ENCODE peak calls at places on chromosomes 7 and 10, in six cellular contexts. R is RWPE1; I is activated CD4-positive, alpha-beta T cell treated with anti-CD3 and anti-CD28 coated beads for 1 hour; Q is NCI-H1694 treated with DMSO at 0.1 percent for 48 hours; D is NCI-H2081; T is neural crest cell. Z is an unnamed sample.
A peak's percentile ranks its signal among the peaks of the same experiment; 100 is the strongest.

GRCh38 chr10:98349508-98349922 is 65.5 kb downstream of the PYROXD2 start:
- DNase-seq in T (no peak), R (no peak), Q (no peak), D (no peak), I (no peak), Z (no peak)

GRCh38 chr7:3321206-3321605 is 20.2 kb downstream of the SDK1 start:
- DNase-seq in I (no peak), Q (no peak), D (no peak), T (no peak), R (no peak), Z (no peak)

GRCh38 chr7:23277359-23277989 is 21.7 kb upstream of the MALSU1 start:
- DNase-seq in T (peak; percentile 38), Q (peak; percentile 73), R (peak; percentile 64), I (no peak), D (peak; percentile 78), Z (peak; percentile 61)

GRCh38 chr7:39202041-39202440 is 224.3 kb downstream of the POU6F2 start:
- DNase-seq in R (no peak), D (no peak), T (no peak), Q (no peak), I (no peak), Z (no peak)

GRCh38 chr10:109895095-109895818 is 28.1 kb downstream of the XPNPEP1 start:
- DNase-seq in Q (no peak), I (no peak), R (no peak), D (no peak), T (no peak), Z (no peak)

GRCh38 chr7:54796150-54796549 is 37.1 kb upstream of the SEC61G start:
- DNase-seq in I (no peak), D (no peak), Q (no peak), T (no peak), R (no peak), Z (no peak)

GRCh38 chr10:97796651-97797050 is 24.9 kb upstream of the SFRP5 start:
- DNase-seq in Q (no peak), T (no peak), I (no peak), R (no peak), D (no peak), Z (no peak)

GRCh38 chr7:18390523-18390907 is 105.0 kb upstream of the HDAC9 start:
- DNase-seq in I (no peak), T (no peak), D (no peak), R (no peak), Q (no peak), Z (no peak)

GRCh38 chr7:105665684-105666083 is 84.4 kb upstream of the EFCAB10 start:
- DNase-seq in T (no peak), Q (no peak), I (no peak), D (no peak), R (no peak), Z (no peak)

GRCh38 chr7:102101926-102102325 is 184.7 kb upstream of the SH2B2 start:
- DNase-seq in R (no peak), D (no peak), Q (no peak), T (no peak), I (no peak), Z (no peak)

GRCh38 chr7:151428393-151429231 is 11.3 kb downstream of the CRYGN start:
- DNase-seq in R (no peak), Q (no peak), D (no peak), T (no peak), I (no peak), Z (no peak)

GRCh38 chr7:87416682-87417587 is 58.5 kb downstream of the ABCB4 start:
- DNase-seq in R (peak; percentile 27), Q (peak; percentile 30), T (peak; percentile 79), I (peak; percentile 43), D (peak; percentile 72), Z (peak; percentile 66)

GRCh38 chr7:83861-84632 is 108.3 kb upstream of the FAM20C start:
- DNase-seq in R (no peak), T (no peak), I (no peak), Q (no peak), D (no peak), Z (no peak)

GRCh38 chr7:98278408-98278807 is 3.1 kb upstream of the BRI3 start:
- DNase-seq in T (no peak), D (no peak), Q (no peak), R (no peak), I (no peak), Z (no peak)

GRCh38 chr10:55500931-55501559 is 700.0 kb upstream of the PCDH15 start:
- DNase-seq in Q (no peak), R (peak; percentile 8), D (peak; percentile 4), T (peak; percentile 33), I (no peak), Z (peak; percentile 9)

GRCh38 chr7:613442-614140 is 93.9 kb upstream of the PDGFA start:
- DNase-seq in D (no peak), I (no peak), Q (no peak), T (no peak), R (peak; percentile 83), Z (no peak)

GRCh38 chr7:27174077-27175004 is at the start of gene HOXA10:
- DNase-seq in Q (no peak), T (no peak), R (no peak), I (peak; percentile 7), D (peak; percentile 54), Z (peak; percentile 36)

GRCh38 chr7:30859940-30860623 is 51.6 kb upstream of the AQP1 start:
- DNase-seq in R (no peak), T (no peak), I (no peak), Q (no peak), D (no peak), Z (no peak)

GRCh38 chr7:80760292-80760691 is 121.8 kb downstream of the CD36 start:
- DNase-seq in T (no peak), Q (no peak), R (no peak), D (peak; percentile 28), I (no peak), Z (peak; percentile 15)

GRCh38 chr10:93722550-93722949 is 20.2 kb upstream of the FRA10AC1 start:
- DNase-seq in T (no peak), I (no peak), D (no peak), Q (no peak), R (peak; percentile 36), Z (no peak)

GRCh38 chr10:121886997-121887622 is 40.7 kb downstream of the ATE1 start:
- DNase-seq in Q (peak; percentile 5), T (peak; percentile 66), R (peak; percentile 76), D (peak; percentile 4), I (peak; percentile 17), Z (peak; percentile 15)

GRCh38 chr7:127897704-127898454 is 133.4 kb downstream of the LRRC4 start:
- DNase-seq in D (no peak), Q (no peak), T (no peak), I (no peak), R (no peak), Z (no peak)

GRCh38 chr7:126185959-126186580 is 1066.7 kb downstream of the GRM8 start:
- DNase-seq in T (peak; percentile 16), Q (no peak), I (no peak), D (no peak), R (no peak), Z (no peak)

GRCh38 chr7:148334441-148334956 is 256.1 kb upstream of the C7orf33 start:
- DNase-seq in R (no peak), I (no peak), T (no peak), D (no peak), Q (no peak), Z (no peak)

GRCh38 chr7:19969859-19970493 is 196.6 kb upstream of the TMEM196 start:
- DNase-seq in T (no peak), Q (no peak), R (peak; percentile 38), D (no peak), I (no peak), Z (no peak)

GRCh38 chr10:14507156-14507555 is 176.4 kb upstream of the FRMD4A start:
- DNase-seq in T (no peak), R (no peak), Q (no peak), I (no peak), D (peak; percentile 57), Z (peak; percentile 34)